ENCODE peak calls at places on chromosomes 5 and 9, in four cellular contexts. One of them, this sample, is unnamed.

GRCh38 chr5:109865636-109866035 is 175.9 kb downstream of the MAN2A1 start:
- DNase-seq in lower leg skin: no peak
- DNase-seq in A549: no peak
- DNase-seq in NB4: no peak
- DNase-seq in this sample: no peak

GRCh38 chr9:129042016-129042415 is 5.6 kb downstream of the MIGA2 start:
- DNase-seq in lower leg skin: no peak
- DNase-seq in A549: no peak
- DNase-seq in NB4: no peak
- DNase-seq in this sample: no peak

GRCh38 chr9:88745281-88746001 is 210.5 kb downstream of the NXNL2 start:
- DNase-seq in lower leg skin: no peak
- DNase-seq in A549: no peak
- DNase-seq in NB4: peak
- DNase-seq in this sample: no peak

GRCh38 chr5:150651382-150651781 is 9.7 kb upstream of the MYOZ3 start:
- DNase-seq in lower leg skin: no peak
- DNase-seq in A549: no peak
- DNase-seq in NB4: no peak
- DNase-seq in this sample: no peak

GRCh38 chr5:3852154-3852930 is 256.7 kb downstream of the IRX1 start:
- DNase-seq in lower leg skin: no peak
- DNase-seq in A549: no peak
- DNase-seq in NB4: no peak
- DNase-seq in this sample: no peak

GRCh38 chr9:127336708-127337352 is 60.1 kb upstream of the SLC2A8 start:
- DNase-seq in lower leg skin: peak
- DNase-seq in A549: peak
- DNase-seq in NB4: peak
- DNase-seq in this sample: no peak

GRCh38 chr9:98315551-98316060 is 60.2 kb upstream of the TBC1D2 start:
- DNase-seq in lower leg skin: peak
- DNase-seq in A549: peak
- DNase-seq in NB4: peak
- DNase-seq in this sample: peak

GRCh38 chr5:162068412-162068811 is 839 bp downstream of the GABRG2 start:
- DNase-seq in lower leg skin: no peak
- DNase-seq in A549: no peak
- DNase-seq in NB4: peak
- DNase-seq in this sample: peak

GRCh38 chr5:172548311-172548731 is 92.7 kb upstream of the NEURL1B start:
- DNase-seq in lower leg skin: no peak
- DNase-seq in A549: no peak
- DNase-seq in NB4: no peak
- DNase-seq in this sample: no peak

GRCh38 chr5:65790371-65791163 is 68.6 kb downstream of the NLN start:
- DNase-seq in lower leg skin: no peak
- DNase-seq in A549: no peak
- DNase-seq in NB4: peak
- DNase-seq in this sample: no peak

GRCh38 chr5:158384535-158385421 is 525.8 kb upstream of the CLINT1 start:
- DNase-seq in lower leg skin: no peak
- DNase-seq in A549: peak
- DNase-seq in NB4: peak
- DNase-seq in this sample: no peak

GRCh38 chr5:54360089-54360488 is 49.7 kb upstream of the ARL15 start:
- DNase-seq in lower leg skin: no peak
- DNase-seq in A549: peak
- DNase-seq in NB4: no peak
- DNase-seq in this sample: no peak

GRCh38 chr9:108933231-108933630 is 693 bp downstream of the ELP1 start:
- DNase-seq in lower leg skin: no peak
- DNase-seq in A549: no peak
- DNase-seq in NB4: no peak
- DNase-seq in this sample: no peak

GRCh38 chr5:38443390-38443789 is 113.1 kb downstream of the LIFR start:
- DNase-seq in lower leg skin: no peak
- DNase-seq in A549: no peak
- DNase-seq in NB4: no peak
- DNase-seq in this sample: no peak

GRCh38 chr9:137390553-137391410 is 32.2 kb downstream of the EXD3 start:
- DNase-seq in lower leg skin: no peak
- DNase-seq in A549: no peak
- DNase-seq in NB4: peak
- DNase-seq in this sample: no peak

GRCh38 chr5:168177831-168178450 is 113.5 kb upstream of the WWC1 start:
- DNase-seq in lower leg skin: no peak
- DNase-seq in A549: no peak
- DNase-seq in NB4: no peak
- DNase-seq in this sample: no peak

GRCh38 chr5:93581738-93582414 is 857 bp upstream of the NR2F1-AS1 start:
- DNase-seq in lower leg skin: no peak
- DNase-seq in A549: no peak
- DNase-seq in NB4: peak
- DNase-seq in this sample: no peak

GRCh38 chr5:123538670-123539459 is 26.9 kb downstream of the CSNK1G3 start:
- DNase-seq in lower leg skin: no peak
- DNase-seq in A549: no peak
- DNase-seq in NB4: no peak
- DNase-seq in this sample: no peak

GRCh38 chr5:103375863-103376591 is 117.5 kb downstream of the MACIR start:
- DNase-seq in lower leg skin: no peak
- DNase-seq in A549: no peak
- DNase-seq in NB4: no peak
- DNase-seq in this sample: no peak

GRCh38 chr5:2239237-2239910 is 356.6 kb upstream of the IRX4 start:
- DNase-seq in lower leg skin: no peak
- DNase-seq in A549: no peak
- DNase-seq in NB4: no peak
- DNase-seq in this sample: no peak

GRCh38 chr9:21096172-21096900 is 18.6 kb upstream of the IFNB1 start:
- DNase-seq in lower leg skin: no peak
- DNase-seq in A549: no peak
- DNase-seq in NB4: peak
- DNase-seq in this sample: peak

GRCh38 chr9:2126331-2126789 is 111.2 kb downstream of the SMARCA2 start:
- DNase-seq in lower leg skin: no peak
- DNase-seq in A549: no peak
- DNase-seq in NB4: no peak
- DNase-seq in this sample: no peak

GRCh38 chr9:3719286-3719685 is 193.5 kb upstream of the RFX3 start:
- DNase-seq in lower leg skin: no peak
- DNase-seq in A549: no peak
- DNase-seq in NB4: no peak
- DNase-seq in this sample: no peak

GRCh38 chr5:114325552-114325951 is 36.3 kb upstream of the KCNN2 start:
- DNase-seq in lower leg skin: no peak
- DNase-seq in A549: no peak
- DNase-seq in NB4: no peak
- DNase-seq in this sample: no peak

GRCh38 chr9:23962101-23962500 is 136.1 kb upstream of the ELAVL2 start:
- DNase-seq in lower leg skin: no peak
- DNase-seq in A549: no peak
- DNase-seq in NB4: no peak
- DNase-seq in this sample: no peak
- TF ChIP-seq POLR2A in lower leg skin: no peak
- TF ChIP-seq POLR2A in A549: no peak
- TF ChIP-seq POLR2A in NB4: no peak
- TF ChIP-seq POLR2A in this sample: no peak

GRCh38 chr9:133149130-133150015 is 14.3 kb downstream of the GBGT1 start:
- DNase-seq in lower leg skin: peak
- DNase-seq in A549: peak
- DNase-seq in NB4: peak
- DNase-seq in this sample: peak
- TF ChIP-seq POLR2A in lower leg skin: no peak
- TF ChIP-seq POLR2A in A549: peak
- TF ChIP-seq POLR2A in NB4: peak
- TF ChIP-seq POLR2A in this sample: peak

DNA sequence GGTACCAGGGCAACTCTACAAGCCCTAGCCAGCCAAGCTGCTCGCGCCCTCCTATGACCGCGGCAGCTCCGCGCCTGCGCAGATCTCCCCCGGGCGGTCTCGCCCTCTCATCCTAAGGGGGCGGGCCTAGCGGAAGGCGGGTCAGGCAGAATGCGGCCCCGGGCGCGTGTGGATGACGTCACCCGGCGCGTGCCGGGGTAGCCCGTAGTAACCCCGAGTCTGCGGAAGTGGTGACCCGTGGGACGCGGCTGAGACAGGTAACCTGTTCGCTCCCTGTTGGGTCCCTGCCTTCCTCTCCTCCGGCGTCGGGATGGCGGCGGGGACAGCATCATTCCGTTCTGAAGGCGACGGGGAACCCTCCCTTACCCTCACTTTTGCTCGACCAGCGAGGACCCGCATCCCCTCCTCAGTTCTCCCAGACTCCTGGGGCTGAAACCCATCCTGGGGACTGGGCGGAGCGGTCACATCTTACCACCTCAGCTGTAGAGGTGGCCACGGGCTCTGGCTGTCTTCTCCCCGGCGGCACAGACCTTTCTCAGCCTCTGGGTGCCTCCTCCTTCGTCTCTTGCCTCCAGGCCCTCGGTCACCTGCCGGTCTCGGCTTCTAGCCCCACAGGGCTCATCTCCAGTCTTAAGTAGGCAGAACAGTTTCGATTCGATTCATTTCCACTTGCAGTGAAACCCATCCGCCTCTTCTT is at the start of gene AOPEP:
- DNase-seq in lower leg skin: peak
- DNase-seq in A549: peak
- DNase-seq in NB4: peak
- DNase-seq in this sample: peak
- TF ChIP-seq POLR2A in lower leg skin: no peak
- TF ChIP-seq POLR2A in A549: peak
- TF ChIP-seq POLR2A in NB4: peak
- TF ChIP-seq POLR2A in this sample: peak

GRCh38 chr9:134210511-134210907 is 46.1 kb upstream of the RNU6ATAC start:
- DNase-seq in lower leg skin: peak
- DNase-seq in A549: no peak
- DNase-seq in NB4: no peak
- DNase-seq in this sample: no peak
- TF ChIP-seq POLR2A in lower leg skin: no peak
- TF ChIP-seq POLR2A in A549: no peak
- TF ChIP-seq POLR2A in NB4: no peak
- TF ChIP-seq POLR2A in this sample: no peak

GRCh38 chr5:43121565-43122484 is 1.1 kb downstream of the ZNF131 start:
- DNase-seq in lower leg skin: no peak
- DNase-seq in A549: peak
- DNase-seq in NB4: peak
- DNase-seq in this sample: no peak
- TF ChIP-seq POLR2A in lower leg skin: no peak
- TF ChIP-seq POLR2A in A549: peak
- TF ChIP-seq POLR2A in NB4: peak
- TF ChIP-seq POLR2A in this sample: no peak

This sample was measured in GM12891.